ENCODE peak calls at places on chromosome 1, in five cellular contexts. One of them, this sample, is unnamed.

GRCh38 chr1:40379785-40380452 is 6.4 kb downstream of the SMAP2 start:
- DNase-seq in CD8-positive, alpha-beta T cell: no peak
- DNase-seq in K562: no peak
- DNase-seq in A549: no peak
- DNase-seq in AG10803: peak
- DNase-seq in this sample: peak

GRCh38 chr1:116130376-116130775 is 19.2 kb downstream of the MAB21L3 start:
- DNase-seq in CD8-positive, alpha-beta T cell: no peak
- DNase-seq in K562: no peak
- DNase-seq in A549: no peak
- DNase-seq in AG10803: no peak
- DNase-seq in this sample: no peak

GRCh38 chr1:236887081-236887480 is 92.0 kb downstream of the MTR start:
- DNase-seq in CD8-positive, alpha-beta T cell: no peak
- DNase-seq in K562: no peak
- DNase-seq in A549: no peak
- DNase-seq in AG10803: no peak
- DNase-seq in this sample: no peak

GRCh38 chr1:5978452-5978851 is 13.8 kb downstream of the NPHP4 start:
- DNase-seq in CD8-positive, alpha-beta T cell: no peak
- DNase-seq in K562: no peak
- DNase-seq in A549: peak
- DNase-seq in AG10803: no peak
- DNase-seq in this sample: peak

GRCh38 chr1:215076312-215076711 is 6.2 kb upstream of the KCNK2 start:
- DNase-seq in CD8-positive, alpha-beta T cell: no peak
- DNase-seq in K562: no peak
- DNase-seq in A549: peak
- DNase-seq in AG10803: peak
- DNase-seq in this sample: peak

GRCh38 chr1:15345711-15346355 is 63.9 kb upstream of the EFHD2 start:
- DNase-seq in CD8-positive, alpha-beta T cell: peak
- DNase-seq in K562: peak
- DNase-seq in A549: no peak
- DNase-seq in AG10803: no peak
- DNase-seq in this sample: no peak

GRCh38 chr1:229970714-229971113 is 96.3 kb upstream of the GALNT2 start:
- DNase-seq in CD8-positive, alpha-beta T cell: no peak
- DNase-seq in K562: no peak
- DNase-seq in A549: no peak
- DNase-seq in AG10803: no peak
- DNase-seq in this sample: no peak

GRCh38 chr1:186985889-186986491 is 157.2 kb downstream of the PLA2G4A start:
- DNase-seq in CD8-positive, alpha-beta T cell: no peak
- DNase-seq in K562: peak
- DNase-seq in A549: peak
- DNase-seq in AG10803: peak
- DNase-seq in this sample: peak

GRCh38 chr1:240621249-240621648 is 9.3 kb upstream of the GREM2 start:
- DNase-seq in CD8-positive, alpha-beta T cell: no peak
- DNase-seq in K562: no peak
- DNase-seq in A549: no peak
- DNase-seq in AG10803: no peak
- DNase-seq in this sample: no peak

GRCh38 chr1:11610629-11611180 is 43.5 kb downstream of the FBXO2 start:
- DNase-seq in CD8-positive, alpha-beta T cell: no peak
- DNase-seq in K562: no peak
- DNase-seq in A549: no peak
- DNase-seq in AG10803: no peak
- DNase-seq in this sample: no peak

GRCh38 chr1:85465099-85465790 is at the start of gene DDAH1:
- DNase-seq in CD8-positive, alpha-beta T cell: no peak
- DNase-seq in K562: no peak
- DNase-seq in A549: peak
- DNase-seq in AG10803: peak
- DNase-seq in this sample: peak

GRCh38 chr1:14915356-14916054 is 238.0 kb upstream of the TMEM51 start:
- DNase-seq in CD8-positive, alpha-beta T cell: peak
- DNase-seq in K562: peak
- DNase-seq in A549: peak
- DNase-seq in AG10803: no peak
- DNase-seq in this sample: no peak

GRCh38 chr1:154999651-155000474 is 2.7 kb upstream of the ZBTB7B start:
- DNase-seq in CD8-positive, alpha-beta T cell: no peak
- DNase-seq in K562: peak
- DNase-seq in A549: peak
- DNase-seq in AG10803: no peak
- DNase-seq in this sample: no peak

GRCh38 chr1:155000475-155000724 is 2.2 kb upstream of the ZBTB7B start:
- DNase-seq in CD8-positive, alpha-beta T cell: no peak
- DNase-seq in K562: no peak
- DNase-seq in A549: no peak
- DNase-seq in AG10803: no peak
- DNase-seq in this sample: no peak

GRCh38 chr1:154998818-154999650 is 3.6 kb upstream of the ZBTB7B start:
- DNase-seq in CD8-positive, alpha-beta T cell: peak
- DNase-seq in K562: peak
- DNase-seq in A549: peak
- DNase-seq in AG10803: peak
- DNase-seq in this sample: peak

GRCh38 chr1:154996966-154997701 is 3.7 kb downstream of the LENEP start:
- DNase-seq in CD8-positive, alpha-beta T cell: no peak
- DNase-seq in K562: no peak
- DNase-seq in A549: no peak
- DNase-seq in AG10803: no peak
- DNase-seq in this sample: no peak

DNA sequence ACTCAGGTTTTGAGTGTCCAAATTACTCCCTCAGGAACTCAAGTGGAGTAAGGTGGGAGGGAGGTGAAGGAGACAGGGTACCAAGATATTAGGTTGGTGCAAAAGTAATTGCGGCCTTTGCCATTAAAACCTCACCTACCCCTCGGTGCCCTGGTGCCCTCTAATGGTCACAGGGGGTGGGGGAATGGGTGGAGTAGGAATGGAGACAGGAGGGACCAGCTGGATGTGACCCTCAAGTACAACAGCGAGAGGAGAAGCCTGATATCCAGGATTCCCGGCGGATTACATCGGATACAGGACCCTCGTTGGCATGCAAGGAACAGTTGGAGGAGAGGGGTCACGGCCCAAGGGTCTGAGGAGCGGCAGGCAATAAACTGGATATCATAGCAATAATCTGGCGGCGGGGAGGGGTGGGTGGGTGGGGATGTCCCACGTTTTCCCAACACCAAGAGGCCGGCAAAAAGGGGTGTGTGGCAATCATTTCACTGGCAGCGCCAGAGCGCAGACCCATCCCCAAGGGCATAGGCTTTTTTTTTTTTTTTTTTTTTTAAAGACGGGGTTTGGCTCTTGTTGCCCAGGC is 4.3 kb upstream of the ZBTB7B start:
- DNase-seq in CD8-positive, alpha-beta T cell: no peak
- DNase-seq in K562: no peak
- DNase-seq in A549: no peak
- DNase-seq in AG10803: no peak
- DNase-seq in this sample: no peak
- TF ChIP-seq CTCF in CD8-positive, alpha-beta T cell: no peak
- TF ChIP-seq CTCF in K562: peak
- TF ChIP-seq CTCF in A549: peak
- TF ChIP-seq CTCF in AG10803: peak
- TF ChIP-seq CTCF in this sample: no peak

GRCh38 chr1:180935326-180936109 is 22.8 kb downstream of the KIAA1614 start:
- DNase-seq in CD8-positive, alpha-beta T cell: no peak
- DNase-seq in K562: no peak
- DNase-seq in A549: no peak
- DNase-seq in AG10803: no peak
- DNase-seq in this sample: no peak
- TF ChIP-seq CTCF in CD8-positive, alpha-beta T cell: no peak
- TF ChIP-seq CTCF in K562: no peak
- TF ChIP-seq CTCF in A549: no peak
- TF ChIP-seq CTCF in AG10803: no peak
- TF ChIP-seq CTCF in this sample: no peak

GRCh38 chr1:234893725-234894630 is 234.7 kb downstream of the TOMM20 start:
- DNase-seq in CD8-positive, alpha-beta T cell: no peak
- DNase-seq in K562: peak
- DNase-seq in A549: no peak
- DNase-seq in AG10803: peak
- DNase-seq in this sample: peak
- TF ChIP-seq CTCF in CD8-positive, alpha-beta T cell: no peak
- TF ChIP-seq CTCF in K562: no peak
- TF ChIP-seq CTCF in A549: no peak
- TF ChIP-seq CTCF in AG10803: no peak
- TF ChIP-seq CTCF in this sample: no peak

GRCh38 chr1:65459397-65459768 is 38.9 kb downstream of the LEPR start:
- DNase-seq in CD8-positive, alpha-beta T cell: no peak
- DNase-seq in K562: no peak
- DNase-seq in A549: peak
- DNase-seq in AG10803: peak
- DNase-seq in this sample: peak
- TF ChIP-seq CTCF in CD8-positive, alpha-beta T cell: no peak
- TF ChIP-seq CTCF in K562: peak
- TF ChIP-seq CTCF in A549: peak
- TF ChIP-seq CTCF in AG10803: peak
- TF ChIP-seq CTCF in this sample: peak

GRCh38 chr1:19153169-19153568 is 56.9 kb downstream of the UBR4 start:
- DNase-seq in CD8-positive, alpha-beta T cell: no peak
- DNase-seq in K562: no peak
- DNase-seq in A549: peak
- DNase-seq in AG10803: no peak
- DNase-seq in this sample: no peak
- TF ChIP-seq CTCF in CD8-positive, alpha-beta T cell: no peak
- TF ChIP-seq CTCF in K562: peak
- TF ChIP-seq CTCF in A549: no peak
- TF ChIP-seq CTCF in AG10803: peak
- TF ChIP-seq CTCF in this sample: peak

DNA sequence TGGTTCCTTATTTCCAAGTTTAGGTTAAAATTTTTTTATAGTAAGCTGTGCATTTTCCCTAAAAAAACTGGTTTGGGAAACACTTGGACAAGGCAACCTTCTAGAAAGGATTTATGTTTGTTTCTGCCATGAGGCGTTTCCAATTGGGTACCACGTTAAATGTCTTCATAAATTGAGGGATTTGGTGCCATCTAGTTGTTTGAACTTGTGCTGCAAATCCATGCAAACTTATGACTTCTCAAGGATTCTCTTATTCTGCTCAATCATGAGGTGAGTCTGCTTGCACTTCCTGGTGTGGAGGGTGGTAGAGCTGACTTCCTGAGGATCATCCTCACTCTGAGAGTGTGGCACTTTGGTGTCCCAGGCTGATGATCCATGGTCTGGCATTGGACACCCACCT is 123.3 kb downstream of the PCNX2 start:
- DNase-seq in CD8-positive, alpha-beta T cell: no peak
- DNase-seq in K562: no peak
- DNase-seq in A549: peak
- DNase-seq in AG10803: peak
- DNase-seq in this sample: peak
- TF ChIP-seq CTCF in CD8-positive, alpha-beta T cell: no peak
- TF ChIP-seq CTCF in K562: peak
- TF ChIP-seq CTCF in A549: no peak
- TF ChIP-seq CTCF in AG10803: peak
- TF ChIP-seq CTCF in this sample: peak

GRCh38 chr1:42756956-42757891 is 9.6 kb downstream of the P3H1 start:
- DNase-seq in CD8-positive, alpha-beta T cell: no peak
- DNase-seq in K562: peak
- DNase-seq in A549: peak
- DNase-seq in AG10803: peak
- DNase-seq in this sample: peak
- TF ChIP-seq CTCF in CD8-positive, alpha-beta T cell: peak
- TF ChIP-seq CTCF in K562: peak
- TF ChIP-seq CTCF in A549: peak
- TF ChIP-seq CTCF in AG10803: peak
- TF ChIP-seq CTCF in this sample: peak

DNA sequence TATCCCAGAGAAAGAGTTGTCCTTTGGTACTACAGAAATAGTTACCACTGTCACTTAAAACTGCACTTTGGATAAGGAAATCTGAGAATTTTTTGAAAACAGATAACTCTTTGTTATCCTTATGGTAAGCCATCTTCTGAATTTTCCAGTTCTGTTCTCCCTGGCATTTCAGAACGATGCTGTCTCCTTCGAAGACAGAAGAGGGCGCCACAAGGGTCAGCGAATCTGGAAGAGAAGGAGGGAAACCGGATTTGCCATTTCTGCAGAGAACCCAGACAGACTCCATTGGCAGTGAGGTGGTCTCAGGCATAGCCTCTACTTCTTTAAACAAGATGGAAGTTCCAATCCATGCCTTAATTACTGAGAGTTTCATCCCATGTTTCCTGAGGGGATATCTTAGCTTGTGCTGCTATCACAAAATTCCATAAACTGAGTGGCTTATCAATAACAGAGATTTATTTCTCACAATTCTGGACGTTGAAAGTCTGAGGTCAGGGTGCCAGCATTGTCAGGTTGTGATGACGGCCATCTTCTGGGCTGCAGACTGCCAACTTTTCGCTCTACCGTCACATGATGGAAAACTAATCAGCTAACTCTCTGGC is 6.4 kb downstream of the FCRL2 start:
- DNase-seq in CD8-positive, alpha-beta T cell: no peak
- DNase-seq in K562: no peak
- DNase-seq in A549: peak
- DNase-seq in AG10803: no peak
- DNase-seq in this sample: no peak
- TF ChIP-seq CTCF in CD8-positive, alpha-beta T cell: no peak
- TF ChIP-seq CTCF in K562: peak
- TF ChIP-seq CTCF in A549: no peak
- TF ChIP-seq CTCF in AG10803: peak
- TF ChIP-seq CTCF in this sample: no peak

This sample was measured in HFFc6.